ENCODE peak calls at places on chromosome 9, in seven cellular contexts. N is left lung, F is AG08395, W is substantia nigra, B is fibroblast of villous mesenchyme, S is PC-3, Q is iris pigment epithelial cell. U is an unnamed sample.
A peak's percentile ranks its signal among the peaks of the same experiment; 100 is the strongest.

GRCh38 chr9:121349009-121349408 is 21.0 kb downstream of the STOM start:
- DNase-seq in B (no peak), N (no peak), F (no peak), Q (no peak), W (no peak), S (no peak), U (no peak)

GRCh38 chr9:131469951-131470350 is 32.8 kb upstream of the POMT1 start:
- DNase-seq in W (no peak), N (no peak), F (no peak), S (no peak), Q (no peak), B (no peak), U (no peak)

GRCh38 chr9:136231478-136232297 is 13.9 kb downstream of the QSOX2 start:
- DNase-seq in N (peak; percentile 43), F (no peak), S (no peak), W (no peak), B (no peak), Q (no peak), U (no peak)

GRCh38 chr9:114860187-114860586 is 54.3 kb upstream of the TNFSF15 start:
- DNase-seq in S (no peak), F (no peak), B (peak; percentile 37), N (no peak), Q (no peak), W (no peak), U (no peak)

GRCh38 chr9:118577121-118577520 is 792.1 kb downstream of the BRINP1 start:
- DNase-seq in Q (peak; percentile 73), S (peak; percentile 3), F (peak; percentile 61), B (peak; percentile 55), W (no peak), N (no peak), U (peak; percentile 64)

GRCh38 chr9:107633375-107633774 is 143.8 kb upstream of the KLF4 start:
- DNase-seq in N (no peak), F (no peak), S (no peak), Q (no peak), B (peak; percentile 14), W (no peak), U (no peak)

GRCh38 chr9:136567651-136568287 is 21.9 kb upstream of the NOTCH1 start:
- DNase-seq in N (peak; percentile 84), W (no peak), S (peak; percentile 72), Q (peak; percentile 80), F (peak; percentile 89), B (peak; percentile 85), U (peak; percentile 77)

GRCh38 chr9:93708289-93708986 is 132.1 kb downstream of the PHF2 start:
- DNase-seq in F (no peak), W (no peak), S (no peak), B (no peak), Q (no peak), N (no peak), U (no peak)

GRCh38 chr9:124280176-124280691 is 22.5 kb downstream of the NEK6 start:
- DNase-seq in W (no peak), B (peak; percentile 95), N (no peak), F (peak; percentile 68), Q (peak; percentile 89), S (peak; percentile 25), U (no peak)

GRCh38 chr9:21856301-21857094 is 54.1 kb downstream of the MTAP start:
- DNase-seq in Q (peak; percentile 84), N (no peak), F (peak; percentile 59), S (peak; percentile 55), W (no peak), B (peak; percentile 50), U (no peak)

GRCh38 chr9:38126730-38127129 is 57.7 kb upstream of the SHB start:
- DNase-seq in Q (no peak), B (no peak), S (peak; percentile 6), W (no peak), N (no peak), F (no peak), U (no peak)

GRCh38 chr9:109166771-109167601 is at the start of gene FRRS1L:
- DNase-seq in W (no peak), B (no peak), Q (peak; percentile 5), F (no peak), N (no peak), S (no peak), U (no peak)

GRCh38 chr9:114854736-114855355 is 49.0 kb upstream of the TNFSF15 start:
- DNase-seq in B (no peak), Q (no peak), F (no peak), N (no peak), S (no peak), W (no peak), U (no peak)

GRCh38 chr9:117691367-117691766 is 12.8 kb upstream of the TLR4 start:
- DNase-seq in W (no peak), Q (no peak), N (no peak), S (no peak), F (no peak), B (no peak), U (no peak)

GRCh38 chr9:101486693-101487442 is 46.8 kb upstream of the RNF20 start:
- DNase-seq in F (peak; percentile 59), S (no peak), B (peak; percentile 32), W (peak; percentile 43), N (peak; percentile 81), Q (peak; percentile 56), U (no peak)

GRCh38 chr9:15741015-15741414 is 188.2 kb downstream of the CCDC171 start:
- DNase-seq in W (no peak), B (peak; percentile 18), Q (no peak), F (no peak), S (no peak), N (no peak), U (no peak)

GRCh38 chr9:108272350-108272899 is 583.4 kb downstream of the ACTL7B start:
- DNase-seq in Q (peak; percentile 52), N (peak; percentile 58), F (peak; percentile 75), B (peak; percentile 72), W (no peak), S (peak; percentile 54), U (peak; percentile 33)

GRCh38 chr9:77498891-77499290 is 149.2 kb downstream of the GNA14 start:
- DNase-seq in W (no peak), B (no peak), N (no peak), S (no peak), F (no peak), Q (no peak), U (no peak)